ENCODE peak calls at places on chromosomes 7 and 10, in five cellular contexts. D, B, Q, J and U are unnamed samples.

GRCh38 chr7:2180081-2180480 is 52.7 kb downstream of the MAD1L1 start:
- DNase-seq in D (no peak), B (no peak), Q (no peak), J (no peak), U (no peak)

GRCh38 chr10:113019692-113020424 is 69.8 kb downstream of the TCF7L2 start:
- DNase-seq in D (no peak), B (no peak), Q (no peak), J (no peak), U (no peak)

GRCh38 chr7:85104432-85105205 is 82.2 kb downstream of the SEMA3D start:
- DNase-seq in D (peak), B (no peak), Q (no peak), J (peak), U (no peak)

GRCh38 chr10:100728928-100729876 is 16.2 kb upstream of the PAX2 start:
- DNase-seq in D (no peak), B (no peak), Q (no peak), J (peak), U (no peak)

GRCh38 chr10:46530249-46531186 is 25.9 kb downstream of the GPRIN2 start:
- DNase-seq in D (peak), B (no peak), Q (peak), J (peak), U (peak)

GRCh38 chr7:19060870-19061269 is 56.6 kb downstream of the TWIST1 start:
- DNase-seq in D (peak), B (no peak), Q (no peak), J (peak), U (no peak)

GRCh38 chr10:18378766-18379165 is 238.5 kb downstream of the CACNB2 start:
- DNase-seq in D (no peak), B (peak), Q (no peak), J (no peak), U (no peak)

GRCh38 chr7:135795846-135796570 is 47.4 kb upstream of the FAM180A start:
- DNase-seq in D (no peak), B (no peak), Q (no peak), J (peak), U (no peak)

GRCh38 chr10:24468281-24468751 is 255.4 kb downstream of the ARHGAP21 start:
- DNase-seq in D (no peak), B (no peak), Q (peak), J (no peak), U (no peak)

GRCh38 chr10:48473704-48474103 is 131.2 kb downstream of the ARHGAP22 start:
- DNase-seq in D (no peak), B (no peak), Q (no peak), J (no peak), U (no peak)

GRCh38 chr7:16399265-16399801 is 22.0 kb downstream of the CRPPA start:
- DNase-seq in D (no peak), B (no peak), Q (no peak), J (no peak), U (no peak)

GRCh38 chr7:17041324-17041723 is 159.5 kb upstream of the AGR3 start:
- DNase-seq in D (peak), B (no peak), Q (no peak), J (peak), U (peak)

GRCh38 chr7:50739744-50740455 is 42.8 kb downstream of the GRB10 start:
- DNase-seq in D (no peak), B (no peak), Q (no peak), J (peak), U (no peak)

GRCh38 chr10:79081353-79082034 is 12.7 kb downstream of the ZMIZ1 start:
- DNase-seq in D (peak), B (no peak), Q (peak), J (peak), U (peak)

GRCh38 chr10:6088721-6089333 is at the start of gene RBM17:
- DNase-seq in D (peak), B (peak), Q (peak), J (peak), U (peak)

GRCh38 chr10:62726142-62726541 is 78.4 kb upstream of the ADO start:
- DNase-seq in D (no peak), B (no peak), Q (no peak), J (no peak), U (no peak)
- H3K4me3 ChIP-seq in D (no peak), B (no peak), Q (no peak), J (no peak), U (no peak)

DNA sequence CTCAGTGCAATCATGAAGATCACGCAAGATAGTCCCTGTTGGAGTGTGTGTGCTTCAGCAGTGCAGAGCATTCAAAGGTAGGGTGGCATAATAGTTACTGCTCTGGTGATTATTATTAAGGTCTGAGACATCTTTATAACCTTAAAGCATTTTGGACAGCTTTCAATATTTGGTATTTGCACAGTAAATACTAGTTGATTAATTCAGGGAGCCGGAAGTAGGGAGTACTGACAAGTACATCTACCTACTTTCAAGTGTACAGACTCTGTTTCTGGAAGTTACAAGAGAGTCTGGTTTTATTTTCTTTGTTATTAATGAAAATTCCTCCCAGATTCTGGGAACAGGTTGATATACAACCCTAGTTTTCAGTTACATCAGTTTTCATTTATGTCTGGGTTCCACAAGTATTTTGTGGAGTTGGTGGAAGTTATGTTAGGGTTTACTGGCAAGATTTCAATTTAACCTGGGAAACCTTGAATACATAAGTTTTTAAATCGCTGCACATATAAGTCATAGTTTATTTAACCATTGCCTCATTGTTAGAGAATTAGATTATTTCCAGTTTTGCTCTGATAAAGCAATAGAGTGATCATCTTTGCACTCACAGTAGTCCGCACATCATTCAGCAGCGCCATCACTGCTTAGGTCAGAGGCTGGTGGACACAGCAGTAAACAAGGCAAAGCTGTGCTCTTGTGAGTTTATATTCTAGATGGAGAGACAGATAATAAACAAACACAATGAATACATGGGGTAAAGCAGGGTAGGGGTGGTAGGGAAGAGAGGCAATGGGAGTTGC is 366.6 kb downstream of the REEP3 start:
- DNase-seq in D (no peak), B (no peak), Q (no peak), J (no peak), U (no peak)
- TF ChIP-seq CTCF in D (no peak), B (no peak), Q (no peak), J (no peak), U (no peak)

GRCh38 chr7:27105161-27106122 is 3.0 kb upstream of the HOXA2 start:
- DNase-seq in D (no peak), B (no peak), Q (no peak), J (no peak), U (no peak)
- H3K4me3 ChIP-seq in D (no peak), B (no peak), Q (peak), J (no peak), U (no peak)

GRCh38 chr7:100826546-100827329 is 585 bp downstream of the EPHB4 start:
- DNase-seq in D (no peak), B (no peak), Q (peak), J (no peak), U (no peak)

GRCh38 chr7:100825760-100826545 is 1.4 kb downstream of the EPHB4 start:
- DNase-seq in D (no peak), B (no peak), Q (peak), J (peak), U (no peak)

GRCh38 chr7:100825215-100825671 is 2.1 kb downstream of the EPHB4 start:
- DNase-seq in D (no peak), B (peak), Q (peak), J (peak), U (no peak)

GRCh38 chr7:100829150-100829716 is 1.9 kb upstream of the EPHB4 start:
- DNase-seq in D (no peak), B (peak), Q (peak), J (no peak), U (no peak)

DNA sequence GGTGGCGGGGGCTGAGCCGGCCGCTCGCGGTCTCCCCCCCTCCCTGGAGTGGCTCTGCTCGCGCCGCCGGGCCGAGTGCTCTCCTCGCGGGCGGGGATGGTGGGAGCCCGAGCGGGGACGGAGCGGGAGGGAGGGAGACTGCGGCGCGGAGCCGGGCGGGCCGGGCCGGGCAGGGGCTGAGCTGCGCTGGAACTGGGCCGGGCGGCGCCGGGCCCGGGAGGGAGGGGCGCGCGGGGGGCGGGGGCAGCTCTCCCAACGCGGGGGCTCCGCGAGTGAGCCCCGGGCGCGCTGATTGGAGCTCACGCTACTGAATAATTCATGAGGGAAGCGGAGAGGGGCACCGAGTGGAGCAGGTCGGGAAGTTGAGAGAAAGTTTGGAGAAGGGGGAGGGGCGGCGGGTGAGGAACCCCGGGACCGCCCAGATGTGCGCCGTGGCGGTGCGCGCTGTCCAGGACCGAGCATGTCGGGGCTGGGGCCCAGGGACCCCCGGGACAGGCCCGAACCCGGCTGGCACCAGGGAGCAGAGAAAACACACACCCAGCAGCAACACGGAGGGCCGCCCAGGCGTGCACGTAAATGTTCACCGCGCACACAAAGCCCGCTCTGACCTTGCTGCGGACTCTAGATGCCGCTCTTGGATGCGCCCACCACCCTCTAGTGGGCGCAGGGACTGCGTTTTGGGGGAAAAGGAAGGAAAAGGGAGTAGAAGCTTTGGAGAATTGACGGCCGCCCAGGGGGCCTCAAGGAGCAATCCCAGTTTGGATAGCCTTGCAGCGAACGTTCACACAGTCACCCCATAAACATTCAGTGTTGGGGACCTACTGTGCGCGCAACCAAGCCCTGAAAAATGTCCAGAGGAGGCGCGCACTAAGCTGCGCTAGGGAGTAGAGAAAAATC is at the start of gene EPHB4:
- DNase-seq in D (peak), B (peak), Q (peak), J (peak), U (no peak)
- TF ChIP-seq CTCF in D (peak), B (peak), Q (no peak), J (peak), U (peak)

GRCh38 chr7:3757059-3757458 is 456.0 kb downstream of the SDK1 start:
- DNase-seq in D (no peak), B (no peak), Q (no peak), J (no peak), U (no peak)

GRCh38 chr7:3753868-3754267 is 452.8 kb downstream of the SDK1 start:
- DNase-seq in D (no peak), B (no peak), Q (no peak), J (no peak), U (no peak)

GRCh38 chr7:3760696-3761095 is 459.6 kb downstream of the SDK1 start:
- DNase-seq in D (no peak), B (no peak), Q (no peak), J (no peak), U (no peak)

GRCh38 chr7:3754488-3755365 is 453.7 kb downstream of the SDK1 start:
- DNase-seq in D (no peak), B (no peak), Q (no peak), J (no peak), U (no peak)
- H3K4me3 ChIP-seq in D (no peak), B (no peak), Q (no peak), J (no peak), U (no peak)

DNA sequence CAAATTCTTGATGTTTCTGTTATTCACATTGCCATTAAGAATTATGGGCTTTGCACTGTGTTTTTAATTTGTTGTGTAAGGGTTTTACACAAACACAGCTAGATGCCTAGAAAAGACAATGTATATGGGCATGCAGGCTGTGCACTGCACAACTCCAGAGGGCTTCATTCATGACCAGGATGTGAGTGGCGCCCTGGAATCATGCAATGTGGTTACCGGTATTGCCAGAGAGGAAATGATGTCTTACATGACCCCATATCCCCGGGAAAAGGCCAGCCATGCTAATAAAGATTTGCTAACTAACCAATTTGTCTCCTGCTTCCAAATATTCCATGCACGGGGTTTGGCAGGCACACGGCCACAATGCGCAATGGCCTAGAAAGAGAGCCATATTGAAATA is 16.9 kb downstream of the KCNMA1 start:
- DNase-seq in D (no peak), B (no peak), Q (no peak), J (no peak), U (no peak)
- TF ChIP-seq CTCF in D (no peak), B (no peak), Q (no peak), J (no peak), U (no peak)

DNA sequence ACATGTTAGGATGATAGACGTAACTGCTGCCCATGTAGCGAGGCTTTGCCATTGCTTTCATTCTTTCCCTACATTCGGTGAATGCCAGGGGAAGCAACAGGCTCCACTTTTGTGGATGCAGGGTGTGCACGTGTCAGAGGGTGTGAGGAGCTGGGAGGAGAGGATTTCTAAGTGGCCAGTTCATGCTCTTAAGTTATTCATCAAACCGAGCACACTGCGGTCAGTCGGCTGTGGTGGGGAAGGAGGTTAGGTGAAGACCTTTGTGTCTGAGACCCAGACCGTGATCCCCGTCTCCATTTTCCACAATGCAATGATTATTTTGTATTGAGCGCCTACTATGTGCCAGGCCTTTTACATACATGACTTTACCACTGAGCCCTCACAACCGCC is 438.6 kb upstream of the GALNT17 start:
- DNase-seq in D (no peak), B (no peak), Q (no peak), J (peak), U (no peak)
- H3K4me3 ChIP-seq in D (peak), B (peak), Q (peak), J (peak), U (peak)

GRCh38 chr10:91220954-91221696 is 662 bp downstream of the PCGF5 start:
- DNase-seq in D (no peak), B (peak), Q (peak), J (peak), U (no peak)

GRCh38 chr10:91219371-91220193 is 881 bp upstream of the PCGF5 start:
- DNase-seq in D (no peak), B (no peak), Q (no peak), J (no peak), U (no peak)

GRCh38 chr10:91214906-91215305 is 5.6 kb upstream of the PCGF5 start:
- DNase-seq in D (no peak), B (no peak), Q (no peak), J (no peak), U (no peak)

GRCh38 chr10:91215384-91215783 is 5.1 kb upstream of the PCGF5 start:
- DNase-seq in D (no peak), B (no peak), Q (no peak), J (no peak), U (no peak)

DNA sequence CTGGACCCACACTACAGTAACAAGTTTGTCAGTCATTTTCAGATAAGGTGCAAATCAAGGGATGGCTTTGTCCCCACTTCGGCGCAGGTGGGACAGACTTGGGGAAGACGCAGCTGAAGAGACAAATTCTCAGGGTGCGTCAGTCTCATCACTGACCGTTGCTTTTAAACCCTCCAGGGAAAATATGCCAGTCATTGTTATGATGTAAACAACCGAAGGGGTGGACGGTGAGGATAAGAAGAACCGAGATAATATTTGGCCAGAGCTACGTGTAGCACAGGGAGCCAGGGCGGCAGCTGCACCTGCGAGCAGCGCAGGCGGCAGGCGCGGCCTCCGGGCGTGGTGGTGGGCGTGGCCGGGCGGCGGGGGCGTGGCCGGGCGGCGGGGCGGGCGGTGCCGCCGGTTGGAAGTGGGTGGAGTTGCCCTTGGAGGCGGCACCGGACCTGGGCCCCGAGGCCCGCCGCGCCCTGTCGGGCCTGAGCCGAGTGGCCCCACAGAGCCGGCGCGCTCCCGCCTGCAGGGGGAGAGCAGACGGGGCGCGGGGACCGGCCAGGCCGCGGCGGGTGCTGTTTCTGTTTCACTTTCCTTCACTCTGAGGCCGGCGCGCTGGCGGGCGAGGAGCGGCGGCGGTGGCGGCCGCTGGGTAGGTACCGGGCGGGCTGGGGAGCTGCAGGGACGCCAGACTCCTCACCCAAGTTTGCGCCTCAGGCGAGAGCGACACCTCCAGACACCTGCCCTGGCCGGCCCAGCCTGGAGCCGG is at the start of gene PCGF5:
- DNase-seq in D (peak), B (peak), Q (peak), J (peak), U (peak)
- TF ChIP-seq CTCF in D (peak), B (peak), Q (peak), J (no peak), U (peak)